ENCODE peak calls at places on chromosomes 2 and 18, in six cellular contexts. R is NCI-H2171 treated with DMSO at 0.1 percent for 48 hours, B is NCI-H1436, X is NCI-H1092 treated with DMSO at 0.1 percent for 48 hours, M is ureter, G is posterior cingulate gyrus. P is an unnamed sample.

GRCh38 chr2:230677182-230677946 is 35.3 kb upstream of the CAB39 start:
- DNase-seq in R (no peak), B (no peak), X (no peak), M (no peak), G (no peak), P (no peak)

GRCh38 chr2:100755441-100755840 is 64.5 kb upstream of the NPAS2 start:
- DNase-seq in R (no peak), B (no peak), X (no peak), M (no peak), G (no peak), P (no peak)

GRCh38 chr18:47166235-47166634 is 9.9 kb downstream of the IER3IP1 start:
- DNase-seq in R (no peak), B (no peak), X (no peak), M (no peak), G (no peak), P (no peak)

GRCh38 chr18:79458131-79458838 is 62.6 kb downstream of the NFATC1 start:
- DNase-seq in R (no peak), B (no peak), X (no peak), M (peak; percentile 61), G (no peak), P (no peak)

GRCh38 chr2:9235388-9236344 is 29.1 kb downstream of the ASAP2 start:
- DNase-seq in R (no peak), B (no peak), X (no peak), M (no peak), G (no peak), P (no peak)

GRCh38 chr2:98334439-98335078 is 11.7 kb upstream of the CNGA3 start:
- DNase-seq in R (peak; percentile 29), B (peak; percentile 85), X (peak; percentile 65), M (no peak), G (no peak), P (no peak)

GRCh38 chr2:42877936-42878335 is 85.6 kb upstream of the HAAO start:
- DNase-seq in R (no peak), B (no peak), X (no peak), M (no peak), G (no peak), P (no peak)

GRCh38 chr2:162390801-162391200 is 46.9 kb downstream of the GCA start:
- DNase-seq in R (no peak), B (no peak), X (no peak), M (no peak), G (no peak), P (no peak)

GRCh38 chr2:237691908-237692600 is 64.7 kb downstream of the LRRFIP1 start:
- DNase-seq in R (peak; percentile 52), B (peak; percentile 89), X (peak; percentile 38), M (peak; percentile 98), G (peak; percentile 82), P (peak; percentile 98)

GRCh38 chr2:86541282-86541681 is 22.0 kb downstream of the CHMP3 start:
- DNase-seq in R (no peak), B (no peak), X (no peak), M (no peak), G (no peak), P (no peak)

GRCh38 chr2:236541008-236541562 is 28.5 kb upstream of the ACKR3 start:
- DNase-seq in R (no peak), B (no peak), X (no peak), M (no peak), G (no peak), P (no peak)

GRCh38 chr2:240437861-240438809 is 2.7 kb downstream of the GPC1 start:
- DNase-seq in R (peak; percentile 25), B (peak; percentile 59), X (peak; percentile 11), M (no peak), G (peak; percentile 73), P (peak; percentile 82)

GRCh38 chr2:229300371-229300770 is 29.3 kb upstream of the PID1 start:
- DNase-seq in R (no peak), B (no peak), X (no peak), M (no peak), G (no peak), P (no peak)

GRCh38 chr2:61419129-61419528 is 51.8 kb downstream of the USP34 start:
- DNase-seq in R (no peak), B (no peak), X (no peak), M (no peak), G (no peak), P (peak; percentile 39)

GRCh38 chr2:219269362-219270054 is 9.7 kb upstream of the DNAJB2 start:
- DNase-seq in R (peak; percentile 26), B (no peak), X (no peak), M (peak; percentile 74), G (no peak), P (no peak)

GRCh38 chr2:29372185-29372584 is 257.0 kb downstream of the CLIP4 start:
- DNase-seq in R (no peak), B (no peak), X (no peak), M (no peak), G (no peak), P (no peak)

GRCh38 chr2:222307138-222307756 is 8.4 kb upstream of the PAX3 start:
- DNase-seq in R (no peak), B (peak; percentile 20), X (no peak), M (no peak), G (no peak), P (no peak)

GRCh38 chr2:69592511-69592910 is 51.0 kb downstream of the AAK1 start:
- DNase-seq in R (no peak), B (no peak), X (no peak), M (no peak), G (no peak), P (no peak)

GRCh38 chr2:143581989-143582719 is 452.9 kb downstream of the ARHGAP15 start:
- DNase-seq in R (no peak), B (no peak), X (no peak), M (no peak), G (no peak), P (no peak)

GRCh38 chr2:127392828-127393578 is 5.2 kb upstream of the MAP3K2 start:
- DNase-seq in R (no peak), B (no peak), X (no peak), M (no peak), G (no peak), P (no peak)

GRCh38 chr18:33702625-33703024 is 124.6 kb downstream of the ASXL3 start:
- DNase-seq in R (no peak), B (no peak), X (no peak), M (no peak), G (no peak), P (no peak)

GRCh38 chr2:96136123-96136720 is 2.1 kb downstream of the ASTL start:
- DNase-seq in R (peak; percentile 5), B (no peak), X (no peak), M (no peak), G (no peak), P (no peak)

GRCh38 chr2:9110893-9111569 is 95.6 kb upstream of the ASAP2 start:
- DNase-seq in R (no peak), B (no peak), X (no peak), M (no peak), G (no peak), P (no peak)

GRCh38 chr2:229235136-229235914 is 35.8 kb downstream of the PID1 start:
- DNase-seq in R (no peak), B (no peak), X (no peak), M (no peak), G (no peak), P (no peak)

GRCh38 chr2:107001964-107002696 is 116.2 kb upstream of the ST6GAL2 start:
- DNase-seq in R (peak; percentile 56), B (no peak), X (no peak), M (no peak), G (no peak), P (no peak)

GRCh38 chr2:48424866-48425265 is 105.1 kb upstream of the STON1 start:
- DNase-seq in R (no peak), B (no peak), X (no peak), M (no peak), G (no peak), P (no peak)

GRCh38 chr2:175742367-175742766 is 259.7 kb downstream of the LNPK start:
- DNase-seq in R (no peak), B (no peak), X (no peak), M (no peak), G (no peak), P (peak; percentile 8)

GRCh38 chr2:153819501-153819900 is 52.2 kb upstream of the GALNT13 start:
- DNase-seq in R (no peak), B (no peak), X (no peak), M (no peak), G (no peak), P (no peak)

GRCh38 chr2:200467806-200468686 is 41.8 kb downstream of the KCTD18 start:
- DNase-seq in R (no peak), B (no peak), X (no peak), M (no peak), G (no peak), P (peak; percentile 26)

GRCh38 chr2:205767617-205768016 is 85.3 kb downstream of the NRP2 start:
- DNase-seq in R (no peak), B (no peak), X (no peak), M (no peak), G (no peak), P (no peak)

GRCh38 chr2:131146255-131146654 is 41.1 kb downstream of the PLEKHB2 start:
- DNase-seq in R (no peak), B (no peak), X (no peak), M (no peak), G (no peak), P (no peak)

GRCh38 chr2:187982668-187983067 is 309.0 kb upstream of the GULP1 start:
- DNase-seq in R (no peak), B (no peak), X (no peak), M (no peak), G (no peak), P (no peak)

GRCh38 chr2:230968921-230969672 is 26.8 kb upstream of the SPATA3 start:
- DNase-seq in R (no peak), B (no peak), X (no peak), M (no peak), G (no peak), P (no peak)

GRCh38 chr2:21288299-21288698 is 164.5 kb downstream of the TDRD15 start:
- DNase-seq in R (no peak), B (no peak), X (no peak), M (no peak), G (no peak), P (no peak)

GRCh38 chr2:160584972-160585494 is 91.4 kb upstream of the RBMS1 start:
- DNase-seq in R (no peak), B (no peak), X (no peak), M (no peak), G (no peak), P (no peak)

GRCh38 chr2:226564667-226565066 is 235.0 kb downstream of the IRS1 start:
- DNase-seq in R (no peak), B (no peak), X (no peak), M (no peak), G (no peak), P (no peak)

GRCh38 chr2:109497447-109497846 is 116.3 kb downstream of the SEPTIN10 start:
- DNase-seq in R (peak; percentile 69), B (no peak), X (no peak), M (no peak), G (no peak), P (no peak)

P was measured in activated CD4-positive, alpha-beta T cell treated with anti-CD3 and anti-CD28 coated beads for 36 hours.